ENCODE peak calls at places on chromosomes 11 and 22, in nine cellular contexts. D is ovary, A is erythroblast, M is body of pancreas, Q is H1, I is stomach, Y is heart left ventricle, B is adrenal gland, C is Peyer's patch. U is an unnamed sample.

GRCh38 chr11:125925247-125925740 is 20.6 kb upstream of the VSIG10L2 start:
- DNase-seq in D (no peak), A (no peak), M (peak; percentile 34), Q (no peak), I (no peak), Y (no peak), B (peak; percentile 39), C (peak; percentile 67), U (no peak)

GRCh38 chr11:83557638-83558037 is 271.5 kb upstream of the CCDC90B start:
- DNase-seq in D (no peak), A (no peak), M (no peak), Q (no peak), I (no peak), Y (no peak), B (no peak), C (no peak), U (no peak)

GRCh38 chr11:68966894-68967780 is 13.6 kb downstream of the MRGPRD start:
- DNase-seq in D (no peak), A (no peak), M (no peak), Q (no peak), I (no peak), Y (no peak), B (no peak), C (peak; percentile 10), U (no peak)

GRCh38 chr11:86122773-86123172 is 53.9 kb upstream of the PICALM start:
- DNase-seq in D (no peak), A (no peak), M (no peak), Q (no peak), I (no peak), Y (no peak), B (no peak), C (no peak), U (no peak)

GRCh38 chr11:12287374-12288211 is 89.8 kb upstream of the PARVA start:
- DNase-seq in D (peak; percentile 67), A (no peak), M (peak; percentile 41), Q (peak; percentile 83), I (peak; percentile 26), Y (no peak), B (peak; percentile 88), C (no peak), U (peak; percentile 78)

GRCh38 chr11:13009476-13009920 is 382 bp downstream of the RASSF10 start:
- DNase-seq in D (no peak), A (no peak), M (no peak), Q (no peak), I (no peak), Y (peak; percentile 56), B (no peak), C (no peak), U (no peak)

GRCh38 chr11:79209540-79210266 is 231.1 kb downstream of the TENM4 start:
- DNase-seq in D (no peak), A (no peak), M (peak; percentile 16), Q (no peak), I (no peak), Y (no peak), B (no peak), C (no peak), U (no peak)

GRCh38 chr22:35540600-35541253 is at the start of gene RASD2:
- DNase-seq in D (peak; percentile 59), A (peak; percentile 38), M (peak; percentile 28), Q (peak; percentile 84), I (no peak), Y (peak; percentile 69), B (peak; percentile 51), C (peak; percentile 61), U (peak; percentile 62)

GRCh38 chr22:31055322-31056159 is 25.6 kb upstream of the SMTN start:
- DNase-seq in D (peak; percentile 92), A (no peak), M (peak; percentile 96), Q (no peak), I (peak; percentile 94), Y (peak; percentile 88), B (peak; percentile 59), C (peak; percentile 80), U (peak; percentile 55)

GRCh38 chr11:109697140-109697843 is 275.3 kb downstream of the C11orf87 start:
- DNase-seq in D (no peak), A (peak; percentile 55), M (no peak), Q (peak; percentile 47), I (no peak), Y (no peak), B (peak; percentile 13), C (no peak), U (no peak)

GRCh38 chr11:121029813-121030445 is 6.0 kb downstream of the TBCEL start:
- DNase-seq in D (no peak), A (no peak), M (no peak), Q (no peak), I (no peak), Y (no peak), B (no peak), C (no peak), U (no peak)

GRCh38 chr22:35630891-35631290 is 13.8 kb upstream of the MB start:
- DNase-seq in D (peak; percentile 30), A (no peak), M (no peak), Q (no peak), I (no peak), Y (no peak), B (no peak), C (no peak), U (no peak)

GRCh38 chr22:46357186-46357500 is 21.6 kb downstream of the TRMU start:
- DNase-seq in D (no peak), A (no peak), M (no peak), Q (no peak), I (no peak), Y (peak; percentile 44), B (no peak), C (no peak), U (no peak)

DNA sequence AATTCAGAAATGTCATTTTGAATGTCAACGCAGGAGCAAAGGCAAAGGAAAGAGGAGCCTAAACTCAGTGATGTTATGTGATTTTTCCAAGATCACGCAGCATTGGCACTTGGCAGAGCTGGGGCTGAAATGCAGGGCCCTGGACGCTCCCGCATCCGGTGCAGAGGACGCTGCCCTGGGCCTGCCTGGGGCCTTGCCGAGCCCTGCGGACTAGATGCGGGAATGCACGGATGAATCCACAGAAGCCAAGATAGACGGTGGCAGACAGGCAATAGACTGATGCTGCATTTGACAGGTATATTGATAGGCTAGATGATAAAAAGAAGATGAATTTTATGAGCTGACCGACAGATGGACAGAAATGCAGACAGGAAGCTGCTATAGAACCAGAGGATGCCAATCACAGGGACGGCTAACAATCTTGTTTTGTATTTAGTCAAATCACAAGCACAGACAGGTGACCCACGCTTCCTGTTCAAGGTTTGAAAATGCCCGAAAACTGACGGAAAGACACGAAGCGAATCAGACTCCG is 694 bp upstream of the MARK2 start:
- DNase-seq in D (peak; percentile 58), A (no peak), M (no peak), Q (no peak), I (no peak), Y (no peak), B (peak; percentile 45), C (peak; percentile 65), U (no peak)
- TF ChIP-seq POLR2A in D (no peak), A (no peak), M (no peak), Q (no peak), I (no peak), Y (no peak), B (no peak), C (no peak), U (no peak)

GRCh38 chr11:65427691-65428577 is 5.3 kb downstream of the NEAT1 start:
- DNase-seq in D (peak; percentile 53), A (peak; percentile 76), M (peak; percentile 75), Q (no peak), I (peak; percentile 64), Y (no peak), B (peak; percentile 74), C (peak; percentile 70), U (no peak)

GRCh38 chr11:65426839-65427690 is 4.5 kb downstream of the NEAT1 start:
- DNase-seq in D (peak; percentile 65), A (peak; percentile 87), M (peak; percentile 79), Q (no peak), I (peak; percentile 75), Y (no peak), B (peak; percentile 78), C (peak; percentile 74), U (no peak)

GRCh38 chr11:65429724-65430405 is 7.3 kb downstream of the NEAT1 start:
- DNase-seq in D (peak; percentile 82), A (peak; percentile 72), M (peak; percentile 84), Q (no peak), I (peak; percentile 80), Y (peak; percentile 81), B (peak; percentile 85), C (peak; percentile 84), U (no peak)

GRCh38 chr11:65429069-65429681 is 6.6 kb downstream of the NEAT1 start:
- DNase-seq in D (peak; percentile 42), A (peak; percentile 71), M (peak; percentile 66), Q (no peak), I (peak; percentile 43), Y (no peak), B (peak; percentile 61), C (peak; percentile 60), U (no peak)

GRCh38 chr11:65428578-65429068 is 6.0 kb downstream of the NEAT1 start:
- DNase-seq in D (peak; percentile 58), A (peak; percentile 76), M (peak; percentile 73), Q (no peak), I (peak; percentile 65), Y (no peak), B (peak; percentile 60), C (peak; percentile 64), U (no peak)
- TF ChIP-seq POLR2A in D (no peak), A (no peak), M (no peak), Q (no peak), I (no peak), Y (peak; percentile 2), B (no peak), C (peak; percentile 56), U (peak; percentile 28)

GRCh38 chr11:70398834-70399680 is 728 bp downstream of the CTTN start:
- DNase-seq in D (peak; percentile 60), A (peak; percentile 60), M (peak; percentile 33), Q (no peak), I (peak; percentile 37), Y (no peak), B (peak; percentile 58), C (no peak), U (no peak)

GRCh38 chr11:70397336-70397982 is 870 bp upstream of the CTTN start:
- DNase-seq in D (peak; percentile 49), A (no peak), M (peak; percentile 30), Q (peak; percentile 60), I (no peak), Y (no peak), B (peak; percentile 38), C (no peak), U (no peak)

GRCh38 chr11:70400643-70401042 is 2.3 kb downstream of the CTTN start:
- DNase-seq in D (no peak), A (peak; percentile 9), M (no peak), Q (no peak), I (no peak), Y (no peak), B (peak; percentile 38), C (no peak), U (no peak)

GRCh38 chr11:70399681-70400112 is 1.4 kb downstream of the CTTN start:
- DNase-seq in D (peak; percentile 96), A (peak; percentile 74), M (peak; percentile 92), Q (peak; percentile 57), I (peak; percentile 81), Y (peak; percentile 87), B (peak; percentile 96), C (peak; percentile 87), U (peak; percentile 94)

GRCh38 chr11:70397983-70398833 is at the start of gene CTTN:
- DNase-seq in D (peak; percentile 95), A (peak; percentile 93), M (peak; percentile 86), Q (peak; percentile 90), I (peak; percentile 83), Y (peak; percentile 92), B (peak; percentile 85), C (peak; percentile 84), U (peak; percentile 81)
- TF ChIP-seq POLR2A in D (peak; percentile 68), A (peak; percentile 55), M (peak; percentile 59), Q (peak; percentile 81), I (peak; percentile 59), Y (no peak), B (peak; percentile 88), C (peak; percentile 72), U (peak; percentile 64)

GRCh38 chr22:37018815-37019308 is 385 bp downstream of the TST start:
- DNase-seq in D (peak; percentile 91), A (peak; percentile 71), M (peak; percentile 57), Q (peak; percentile 78), I (peak; percentile 67), Y (peak; percentile 82), B (peak; percentile 73), C (peak; percentile 80), U (no peak)
- TF ChIP-seq POLR2A in D (no peak), A (no peak), M (no peak), Q (no peak), I (no peak), Y (no peak), B (no peak), C (peak; percentile 47), U (no peak)

U was measured in H54.